ENCODE peak calls at places on chromosomes 3 and 15, in five cellular contexts. O is stimulated activated naive B cell treated with anti-CD40 and anti-IgM and Interleukin-4, amounts not matched to agents 10 μg/mL and 1 μg/mL and 100 μg/mL, for 72 hours; P is iris pigment epithelial cell; W is activated B cell treated with CpG ODN at 0.5 μM for 24 hours; B is stimulated activated CD4-positive, alpha-beta T cell treated with anti-CD3 and anti-CD28 coated beads, Interleukin-4, amount 100 ng/mL, for 4 hours. J is an unnamed sample.

GRCh38 chr15:100705065-100705464 is 102.7 kb downstream of the ASB7 start:
- DNase-seq in O (no peak), P (no peak), W (no peak), B (no peak), J (no peak)

GRCh38 chr15:66233487-66234415 is 19.8 kb downstream of the MEGF11 start:
- DNase-seq in O (no peak), P (peak), W (no peak), B (no peak), J (peak)

GRCh38 chr3:114336857-114337256 is 43.0 kb downstream of the TIGIT start:
- DNase-seq in O (no peak), P (no peak), W (no peak), B (no peak), J (no peak)

GRCh38 chr15:85563731-85564130 is 183.3 kb downstream of the AKAP13 start:
- DNase-seq in O (no peak), P (no peak), W (no peak), B (no peak), J (no peak)

GRCh38 chr3:70011582-70011981 is 12.0 kb downstream of the SAMMSON start:
- DNase-seq in O (no peak), P (peak), W (no peak), B (no peak), J (no peak)

GRCh38 chr15:52256930-52257733 is 38.5 kb downstream of the MYO5C start:
- DNase-seq in O (no peak), P (no peak), W (no peak), B (no peak), J (no peak)

GRCh38 chr15:27176785-27177406 is 205.9 kb downstream of the GABRG3 start:
- DNase-seq in O (no peak), P (no peak), W (no peak), B (no peak), J (peak)

GRCh38 chr15:77144028-77144427 is 73.1 kb upstream of the TSPAN3 start:
- DNase-seq in O (no peak), P (peak), W (no peak), B (no peak), J (peak)

GRCh38 chr15:41778503-41778902 is 4.2 kb downstream of the MAPKBP1 start:
- DNase-seq in O (no peak), P (peak), W (no peak), B (no peak), J (no peak)

GRCh38 chr3:99128205-99128604 is 226.7 kb upstream of the DCBLD2 start:
- DNase-seq in O (no peak), P (peak), W (no peak), B (no peak), J (no peak)

GRCh38 chr3:97817965-97818364 is 3.8 kb upstream of the CRYBG3 start:
- DNase-seq in O (no peak), P (no peak), W (no peak), B (no peak), J (no peak)

GRCh38 chr3:183455064-183455463 is 26.6 kb upstream of the MCF2L2 start:
- DNase-seq in O (no peak), P (peak), W (no peak), B (no peak), J (peak)

GRCh38 chr15:25582886-25583285 is 144.1 kb upstream of the UBE3A start:
- DNase-seq in O (no peak), P (no peak), W (no peak), B (no peak), J (no peak)

GRCh38 chr3:31704651-31705179 is 172.0 kb downstream of the STT3B start:
- DNase-seq in O (no peak), P (peak), W (no peak), B (no peak), J (peak)

GRCh38 chr3:71080517-71081083 is 502.9 kb downstream of the FOXP1 start:
- DNase-seq in O (no peak), P (no peak), W (no peak), B (no peak), J (no peak)

GRCh38 chr3:131053021-131053420 is 26.3 kb downstream of the NEK11 start:
- DNase-seq in O (no peak), P (peak), W (no peak), B (no peak), J (peak)

GRCh38 chr3:37691213-37691830 is 170.4 kb upstream of the CTDSPL start:
- DNase-seq in O (no peak), P (no peak), W (no peak), B (no peak), J (no peak)

GRCh38 chr3:49531715-49532114 is 22.6 kb upstream of the BSN start:
- DNase-seq in O (no peak), P (no peak), W (no peak), B (no peak), J (no peak)

GRCh38 chr3:100813828-100814227 is 104.5 kb downstream of the TFG start:
- DNase-seq in O (no peak), P (peak), W (no peak), B (no peak), J (no peak)

GRCh38 chr3:114624676-114625181 is 330.9 kb downstream of the TIGIT start:
- DNase-seq in O (peak), P (peak), W (no peak), B (no peak), J (peak)

GRCh38 chr15:33963831-33964664 is 4.2 kb upstream of the CHRM5 start:
- DNase-seq in O (no peak), P (peak), W (no peak), B (no peak), J (peak)

GRCh38 chr3:146814601-146815315 is 209.6 kb upstream of the PLSCR5 start:
- DNase-seq in O (no peak), P (peak), W (no peak), B (no peak), J (peak)

GRCh38 chr3:36811768-36812167 is 47.4 kb upstream of the DCLK3 start:
- DNase-seq in O (no peak), P (no peak), W (no peak), B (no peak), J (no peak)

GRCh38 chr3:66428733-66429132 is 72.1 kb downstream of the LRIG1 start:
- DNase-seq in O (peak), P (peak), W (no peak), B (no peak), J (peak)

GRCh38 chr3:159364511-159364910 is 562.7 kb downstream of the MFSD1 start:
- DNase-seq in O (no peak), P (no peak), W (no peak), B (no peak), J (peak)

GRCh38 chr3:40071683-40072238 is 237.7 kb upstream of the EIF1B start:
- DNase-seq in O (no peak), P (no peak), W (no peak), B (no peak), J (no peak)

GRCh38 chr15:76161153-76162049 is 101.6 kb downstream of the TMEM266 start:
- DNase-seq in O (no peak), P (no peak), W (no peak), B (no peak), J (no peak)

GRCh38 chr3:73734376-73734775 is 109.6 kb upstream of the PDZRN3 start:
- DNase-seq in O (no peak), P (no peak), W (no peak), B (no peak), J (no peak)

GRCh38 chr3:143001034-143001368 is 369 bp upstream of the U2SURP start:
- DNase-seq in O (peak), P (no peak), W (peak), B (peak), J (no peak)

GRCh38 chr15:76337739-76338554 is 1.4 kb downstream of the ISL2 start:
- DNase-seq in O (no peak), P (no peak), W (peak), B (peak), J (no peak)

GRCh38 chr15:80926126-80926525 is 63.5 kb downstream of the MESD start:
- DNase-seq in O (no peak), P (no peak), W (no peak), B (no peak), J (no peak)

GRCh38 chr3:193190387-193190786 is 50.6 kb upstream of the PLAAT1 start:
- DNase-seq in O (no peak), P (peak), W (no peak), B (no peak), J (peak)

GRCh38 chr3:468172-468571 is 271.6 kb downstream of the CHL1 start:
- DNase-seq in O (no peak), P (no peak), W (no peak), B (no peak), J (peak)

GRCh38 chr3:5023777-5024346 is 44.6 kb downstream of the BHLHE40 start:
- DNase-seq in O (no peak), P (no peak), W (no peak), B (no peak), J (peak)

GRCh38 chr15:29852201-29852600 is 29.9 kb upstream of the TJP1 start:
- DNase-seq in O (no peak), P (no peak), W (no peak), B (no peak), J (peak)

GRCh38 chr3:120498947-120499346 is 48.2 kb upstream of the FSTL1 start:
- DNase-seq in O (no peak), P (peak), W (no peak), B (no peak), J (peak)

GRCh38 chr3:41304603-41305002 is 105.3 kb downstream of the CTNNB1 start:
- DNase-seq in O (no peak), P (peak), W (no peak), B (no peak), J (peak)